ENCODE peak calls at places on chromosomes 4 and X, in four cellular contexts. Z is esophagus muscularis mucosa, R is spleen, G is endothelial cell of umbilical vein. Q is an unnamed sample.

GRCh38 chr4:55173580-55173979 is 48.2 kb upstream of the KDR start:
- DNase-seq in Z (no peak), R (no peak), G (peak; percentile 74), Q (no peak)

GRCh38 chr4:101276661-101277060 is 70.7 kb downstream of the PPP3CA start:
- DNase-seq in Z (no peak), R (no peak), G (no peak), Q (no peak)

GRCh38 chrX:10617186-10617963 is 3.0 kb downstream of the MID1 start:
- DNase-seq in Z (no peak), R (no peak), G (no peak), Q (no peak)

GRCh38 chr4:142913461-142914030 is 67.4 kb upstream of the INPP4B start:
- DNase-seq in Z (no peak), R (no peak), G (no peak), Q (no peak)

GRCh38 chrX:102712216-102712966 is at the start of gene GPRASP2:
- DNase-seq in Z (no peak), R (peak; percentile 84), G (peak; percentile 19), Q (no peak)

GRCh38 chrX:33357606-33358005 is 146.3 kb upstream of the DMD start:
- DNase-seq in Z (no peak), R (no peak), G (no peak), Q (no peak)

GRCh38 chrX:133305348-133305747 is 87.2 kb upstream of the TFDP3 start:
- DNase-seq in Z (no peak), R (no peak), G (no peak), Q (no peak)

GRCh38 chr4:181548873-181549541 is 694.2 kb upstream of the TENM3 start:
- DNase-seq in Z (no peak), R (no peak), G (no peak), Q (no peak)

GRCh38 chrX:110966839-110967238 is 129.2 kb upstream of the PAK3 start:
- DNase-seq in Z (no peak), R (no peak), G (no peak), Q (no peak)

GRCh38 chrX:39450578-39450977 is 647.2 kb downstream of the BCOR start:
- DNase-seq in Z (no peak), R (no peak), G (no peak), Q (no peak)

GRCh38 chr4:187175197-187175596 is 451.5 kb upstream of the FAT1 start:
- DNase-seq in Z (no peak), R (no peak), G (no peak), Q (no peak)

GRCh38 chr4:120198411-120198810 is 131.8 kb upstream of the MAD2L1 start:
- DNase-seq in Z (no peak), R (no peak), G (no peak), Q (no peak)

GRCh38 chr4:86896596-86896995 is 4.4 kb upstream of the C4orf36 start:
- DNase-seq in Z (no peak), R (no peak), G (no peak), Q (no peak)

GRCh38 chr4:28479666-28480065 is 1619.0 kb downstream of the STIM2 start:
- DNase-seq in Z (no peak), R (no peak), G (no peak), Q (no peak)

GRCh38 chrX:40012800-40013682 is 84.7 kb downstream of the BCOR start:
- DNase-seq in Z (no peak), R (peak; percentile 88), G (peak; percentile 68), Q (no peak)

GRCh38 chr4:8135666-8136065 is 22.9 kb downstream of the ABLIM2 start:
- DNase-seq in Z (no peak), R (no peak), G (no peak), Q (no peak)

GRCh38 chr4:140149851-140150635 is 3.9 kb downstream of the MAML3 start:
- DNase-seq in Z (peak; percentile 96), R (peak; percentile 92), G (peak; percentile 69), Q (no peak)

GRCh38 chr4:25937801-25938200 is 23.8 kb downstream of the SMIM20 start:
- DNase-seq in Z (no peak), R (no peak), G (no peak), Q (no peak)

GRCh38 chr4:76811604-76812412 is 86.1 kb downstream of the SOWAHB start:
- DNase-seq in Z (no peak), R (no peak), G (no peak), Q (no peak)

GRCh38 chr4:122224348-122224747 is 72.2 kb downstream of the BLTP1 start:
- DNase-seq in Z (no peak), R (no peak), G (peak; percentile 17), Q (no peak)

GRCh38 chr4:56128231-56128630 is 179.5 kb downstream of the CEP135 start:
- DNase-seq in Z (no peak), R (no peak), G (peak; percentile 38), Q (no peak)

GRCh38 chrX:136272325-136272724 is 21.1 kb upstream of the MAP7D3 start:
- DNase-seq in Z (no peak), R (no peak), G (no peak), Q (no peak)

GRCh38 chr4:1601852-1602525 is 82.1 kb downstream of the FAM53A start:
- DNase-seq in Z (no peak), R (peak; percentile 34), G (no peak), Q (no peak)

DNA sequence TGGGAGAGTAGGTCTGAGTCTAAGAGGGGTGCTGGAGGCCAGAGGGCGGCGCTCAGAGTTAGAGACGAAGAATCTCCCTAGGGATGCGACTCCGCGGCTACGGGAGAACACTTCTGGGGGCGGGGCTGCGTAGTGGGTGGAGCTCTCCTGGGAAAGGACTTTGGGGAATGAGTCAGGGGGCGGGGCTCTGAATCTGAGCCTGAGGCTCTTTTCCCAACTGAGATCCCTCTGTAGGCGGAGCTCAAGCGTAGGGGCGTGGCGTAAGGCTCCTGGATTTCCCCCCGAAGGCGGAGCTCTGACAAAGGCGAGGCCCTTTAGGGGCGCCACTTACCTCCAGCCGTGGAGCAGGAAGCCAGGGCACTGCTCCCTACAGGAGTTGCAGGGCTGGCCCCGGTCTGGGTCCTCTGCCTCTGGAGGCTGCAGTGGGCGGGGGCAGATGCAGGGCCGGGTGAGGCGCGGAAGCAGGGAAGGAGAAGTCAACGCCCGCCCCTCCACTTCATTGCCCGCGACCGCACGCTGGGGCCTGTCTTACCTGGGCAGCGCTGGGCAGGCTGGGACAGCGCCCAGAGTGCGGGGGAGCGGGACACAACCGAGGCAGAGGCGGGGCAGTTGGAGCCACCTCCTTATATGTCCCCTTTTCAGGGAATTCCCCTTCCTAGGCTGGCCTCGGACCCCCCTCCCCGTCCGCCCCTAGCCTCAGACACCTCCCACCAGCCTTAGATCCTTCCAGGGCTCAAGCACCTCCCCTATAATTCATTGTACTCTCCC is 1.7 kb downstream of the PRICKLE3 start:
- DNase-seq in Z (peak; percentile 97), R (peak; percentile 89), G (peak; percentile 87), Q (no peak)
- TF ChIP-seq POLR2A in Z (no peak), R (no peak), G (no peak), Q (peak; percentile 35)

DNA sequence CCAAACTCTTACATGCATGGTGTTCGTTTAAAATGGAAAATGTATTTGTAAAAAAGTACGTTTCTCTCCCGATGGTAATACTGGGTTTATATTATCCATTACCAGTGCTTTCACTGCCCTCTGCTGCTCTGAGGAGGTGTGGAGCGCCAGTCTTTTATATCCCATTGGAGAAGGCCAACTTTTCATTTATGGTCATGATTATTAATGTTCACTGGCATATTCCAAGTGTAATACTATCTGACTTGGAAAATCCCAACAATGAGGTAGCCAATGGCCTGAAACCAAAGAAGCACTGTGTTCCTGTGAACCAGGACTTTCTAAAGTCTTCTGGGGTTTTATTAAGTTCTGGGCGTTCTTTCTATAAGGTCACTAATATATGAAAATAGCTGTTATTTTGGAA is 80.7 kb downstream of the SYNPO2 start:
- DNase-seq in Z (peak; percentile 90), R (no peak), G (peak; percentile 72), Q (no peak)
- TF ChIP-seq POLR2AphosphoS5 in Z (peak; percentile 78), R (no peak), G (no peak), Q (no peak)

GRCh38 chrX:66076801-66077200 is 36.9 kb upstream of the VSIG4 start:
- DNase-seq in Z (no peak), R (no peak), G (no peak), Q (no peak)
- TF ChIP-seq POLR2A in Z (no peak), R (no peak), G (no peak), Q (no peak)

DNA sequence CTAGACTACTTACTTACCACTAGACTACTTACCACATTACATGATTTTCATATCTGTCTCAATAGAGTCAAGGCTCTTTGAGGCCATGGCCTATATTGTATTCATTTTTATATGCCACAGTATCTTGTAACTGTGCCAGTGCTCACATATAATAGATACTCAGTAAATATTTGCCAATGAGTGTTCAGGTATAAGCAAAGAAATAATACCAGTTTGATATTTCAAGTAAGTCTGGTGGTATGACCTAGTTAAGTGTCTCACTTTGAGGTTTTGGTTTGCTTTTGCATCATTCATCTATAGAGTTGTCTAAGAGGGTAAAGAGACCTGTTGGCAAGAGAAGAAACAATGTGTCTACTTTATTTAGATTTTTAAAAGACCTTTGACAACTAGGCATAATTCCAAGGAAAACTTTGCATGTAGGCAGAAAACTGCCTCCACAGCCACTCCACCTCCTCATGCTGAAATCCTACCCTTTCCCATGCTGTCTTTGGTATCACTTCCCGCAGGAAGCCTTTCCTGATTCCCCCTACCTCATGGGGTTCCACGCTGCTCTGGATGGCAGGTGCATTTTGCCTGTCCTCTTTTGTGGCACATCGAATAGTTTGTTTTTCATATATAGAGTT is 91.3 kb upstream of the KLHL13 start:
- DNase-seq in Z (no peak), R (no peak), G (peak; percentile 53), Q (no peak)
- TF ChIP-seq POLR2AphosphoS5 in Z (no peak), R (no peak), G (no peak), Q (no peak)

GRCh38 chrX:2693123-2693438 is 2.0 kb downstream of the CD99 start:
- DNase-seq in Z (no peak), R (peak; percentile 49), G (no peak), Q (no peak)

GRCh38 chrX:2691543-2692220 is 587 bp downstream of the CD99 start:
- DNase-seq in Z (no peak), R (peak; percentile 82), G (peak; percentile 53), Q (no peak)

GRCh38 chrX:2692221-2693122 is 1.4 kb downstream of the CD99 start:
- DNase-seq in Z (no peak), R (peak; percentile 84), G (peak; percentile 49), Q (no peak)

GRCh38 chrX:2689773-2690666 is 1.1 kb upstream of the CD99 start:
- DNase-seq in Z (no peak), R (peak; percentile 84), G (no peak), Q (no peak)

DNA sequence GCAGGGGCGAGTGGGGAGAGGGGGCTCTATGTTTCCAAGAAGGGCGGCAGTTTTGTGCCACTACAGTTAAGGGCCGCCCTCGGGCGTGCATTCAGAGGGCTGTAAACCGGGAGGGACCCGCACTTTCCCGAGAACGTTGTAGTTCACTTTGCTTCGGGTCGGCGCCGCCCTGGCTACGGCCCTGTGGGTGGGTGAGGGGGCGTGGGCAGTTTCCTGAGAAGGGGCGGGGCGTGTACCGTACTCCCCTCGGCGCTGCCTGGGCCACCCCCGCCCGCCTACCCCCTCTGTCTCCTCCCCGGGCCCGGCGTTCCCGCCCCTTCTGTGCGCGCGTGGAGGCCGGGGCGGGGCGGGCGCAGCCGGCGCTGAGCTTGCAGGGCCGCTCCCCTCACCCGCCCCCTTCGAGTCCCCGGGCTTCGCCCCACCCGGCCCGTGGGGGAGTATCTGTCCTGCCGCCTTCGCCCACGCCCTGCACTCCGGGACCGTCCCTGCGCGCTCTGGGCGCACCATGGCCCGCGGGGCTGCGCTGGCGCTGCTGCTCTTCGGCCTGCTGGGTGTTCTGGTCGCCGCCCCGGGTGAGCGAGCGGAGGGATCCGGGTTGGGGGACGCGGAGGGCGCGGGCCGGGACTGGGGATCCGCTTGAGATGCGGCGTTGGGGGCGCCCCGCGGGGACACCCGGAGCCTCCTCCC is at the start of gene CD99:
- DNase-seq in Z (peak; percentile 98), R (peak; percentile 97), G (peak; percentile 91), Q (peak; percentile 88)
- TF ChIP-seq POLR2A in Z (peak; percentile 79), R (no peak), G (peak; percentile 72), Q (peak; percentile 71)

GRCh38 chr4:147049940-147050852 is 104.5 kb upstream of the TTC29 start:
- DNase-seq in Z (no peak), R (no peak), G (no peak), Q (no peak)
- TF ChIP-seq POLR2AphosphoS5 in Z (peak; percentile 54), R (no peak), G (no peak), Q (no peak)

GRCh38 chr4:38529189-38530115 is 134.5 kb upstream of the KLF3 start:
- DNase-seq in Z (no peak), R (peak; percentile 88), G (peak; percentile 5), Q (peak; percentile 28)
- TF ChIP-seq POLR2A in Z (no peak), R (no peak), G (no peak), Q (peak; percentile 68)